ENCODE peak calls at places on chromosomes 5 and 9, in four cellular contexts. X, J, D and G are unnamed samples. For H3K4me1, the result is how much of the 10 kb centered on the place peaks cover.

GRCh38 chr5:110268283-110268682 is 458.2 kb downstream of the TMEM232 start:
- DNase-seq in X (no peak), J (no peak), D (no peak), G (no peak)

GRCh38 chr5:38338455-38338854 is 80.1 kb downstream of the EGFLAM start:
- DNase-seq in X (no peak), J (no peak), D (peak), G (no peak)

GRCh38 chr9:18936094-18936871 is 96.7 kb downstream of the SAXO1 start:
- DNase-seq in X (no peak), J (no peak), D (no peak), G (no peak)

GRCh38 chr9:77735515-77735914 is 87.4 kb upstream of the GNA14 start:
- DNase-seq in X (no peak), J (no peak), D (no peak), G (no peak)

GRCh38 chr5:56669534-56670483 is 145.5 kb upstream of the MAP3K1 start:
- DNase-seq in X (peak), J (no peak), D (peak), G (peak)

GRCh38 chr9:136746621-136747020 is 1.7 kb downstream of the LCN6 start:
- DNase-seq in X (no peak), J (no peak), D (no peak), G (peak)

GRCh38 chr9:89476546-89476945 is 21.4 kb downstream of the SEMA4D start:
- DNase-seq in X (no peak), J (no peak), D (no peak), G (no peak)

GRCh38 chr5:147690595-147690994 is 91.9 kb downstream of the JAKMIP2 start:
- DNase-seq in X (peak), J (no peak), D (peak), G (no peak)

GRCh38 chr5:103510851-103511553 is 51.6 kb downstream of the NUDT12 start:
- DNase-seq in X (no peak), J (no peak), D (peak), G (no peak)

GRCh38 chr5:96963267-96963666 is 27.4 kb downstream of the LNPEP start:
- DNase-seq in X (peak), J (no peak), D (peak), G (peak)

GRCh38 chr5:93794954-93795353 is 53.6 kb upstream of the POU5F2 start:
- DNase-seq in X (no peak), J (no peak), D (peak), G (peak)

GRCh38 chr5:159120446-159120845 is 20.7 kb upstream of the EBF1 start:
- DNase-seq in X (no peak), J (no peak), D (no peak), G (no peak)

GRCh38 chr9:131627846-131628820 is 82.8 kb downstream of the PRRT1B start:
- DNase-seq in X (peak), J (peak), D (no peak), G (peak)

GRCh38 chr5:111512026-111512405 is 319 bp downstream of the STARD4 start:
- DNase-seq in X (no peak), J (no peak), D (peak), G (no peak)

DNA sequence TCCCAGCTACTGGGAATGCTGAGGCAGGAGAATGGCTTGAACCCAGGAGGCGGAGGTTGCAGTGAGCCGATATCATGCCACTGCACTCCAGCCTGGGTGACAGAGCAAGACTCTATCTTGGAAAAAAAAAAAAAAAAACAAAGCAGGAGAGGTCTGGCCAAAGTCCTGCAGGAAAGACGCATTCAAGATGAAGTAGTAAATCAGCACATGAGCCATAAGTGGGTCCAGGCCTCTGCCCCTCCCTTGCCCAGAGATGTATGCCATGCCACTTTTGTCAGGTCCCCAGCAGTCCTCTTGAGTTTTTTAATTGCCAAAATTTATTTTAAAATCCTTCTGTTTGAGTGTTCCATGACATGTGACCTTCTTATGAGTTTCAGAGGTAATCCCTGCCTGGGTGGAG is 8.5 kb upstream of the PHF19 start:
- DNase-seq in X (no peak), J (no peak), D (no peak), G (no peak)
- H3K27ac ChIP-seq in X (no peak), J (no peak), D (peak), G (no peak)

GRCh38 chr9:133113928-133114351 is 7.1 kb downstream of the RALGDS start:
- DNase-seq in X (no peak), J (peak), D (peak), G (peak)
- H3K4me1 ChIP-seq in X (half or more), J (half or more), D (under half), G (under half)

GRCh38 chr9:22228542-22228941 is 218.1 kb upstream of the DMRTA1 start:
- DNase-seq in X (no peak), J (no peak), D (no peak), G (no peak)
- TF ChIP-seq CTCF in X (no peak), J (peak), D (peak), G (no peak)

DNA sequence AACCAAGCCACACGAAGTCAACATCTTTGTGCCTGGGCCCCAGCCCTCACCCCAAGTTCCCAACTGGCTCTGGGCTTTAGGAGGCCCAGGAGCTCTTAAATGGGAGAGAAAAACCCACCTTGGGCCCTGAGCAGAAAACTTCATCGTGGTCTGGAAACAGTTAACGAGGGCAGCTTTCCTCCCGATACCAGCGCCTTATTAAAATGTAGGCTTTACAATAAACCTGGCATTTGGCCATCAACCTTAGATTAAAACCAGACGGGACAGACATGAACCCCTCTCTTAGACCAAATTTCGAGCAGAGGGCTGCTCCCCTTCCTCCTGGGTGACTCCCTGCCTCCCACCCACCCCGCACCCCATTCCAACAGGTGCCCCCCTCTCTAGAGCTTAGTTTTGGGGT is 39.4 kb downstream of the PRRX2 start:
- DNase-seq in X (no peak), J (no peak), D (peak), G (no peak)
- H3K27ac ChIP-seq in X (no peak), J (no peak), D (peak), G (no peak)

GRCh38 chr5:132274050-132274869 is 16.8 kb downstream of the PDLIM4 start:
- DNase-seq in X (no peak), J (no peak), D (no peak), G (peak)

GRCh38 chr5:132271251-132272246 is 14.1 kb downstream of the PDLIM4 start:
- DNase-seq in X (no peak), J (no peak), D (no peak), G (peak)

GRCh38 chr5:132275367-132276220 is 18.1 kb downstream of the PDLIM4 start:
- DNase-seq in X (no peak), J (no peak), D (no peak), G (no peak)

GRCh38 chr5:132272341-132273210 is 15.1 kb downstream of the PDLIM4 start:
- DNase-seq in X (peak), J (no peak), D (peak), G (peak)

DNA sequence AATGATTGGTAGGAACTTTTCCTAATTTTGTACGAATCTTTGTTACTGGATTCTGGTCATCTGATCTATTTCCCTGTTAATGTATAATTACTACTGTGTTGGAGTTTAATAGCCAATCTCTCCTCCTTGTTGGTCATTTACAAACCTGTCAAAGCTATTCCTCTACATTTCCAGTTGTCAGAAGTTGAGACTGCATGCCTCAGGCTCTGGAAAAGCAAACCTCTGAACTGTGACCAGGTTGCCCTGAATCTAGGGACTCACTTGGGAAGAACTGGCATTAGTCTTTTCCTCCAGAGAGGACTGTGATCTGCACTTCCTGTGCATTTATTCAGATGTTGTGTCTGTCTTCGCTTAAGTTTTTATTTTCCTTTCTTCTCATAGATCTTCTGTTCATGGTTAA is 16.1 kb downstream of the PDLIM4 start:
- DNase-seq in X (no peak), J (no peak), D (no peak), G (no peak)
- H3K4me1 ChIP-seq in X (under half), J (under half), D (under half), G (under half)

DNA sequence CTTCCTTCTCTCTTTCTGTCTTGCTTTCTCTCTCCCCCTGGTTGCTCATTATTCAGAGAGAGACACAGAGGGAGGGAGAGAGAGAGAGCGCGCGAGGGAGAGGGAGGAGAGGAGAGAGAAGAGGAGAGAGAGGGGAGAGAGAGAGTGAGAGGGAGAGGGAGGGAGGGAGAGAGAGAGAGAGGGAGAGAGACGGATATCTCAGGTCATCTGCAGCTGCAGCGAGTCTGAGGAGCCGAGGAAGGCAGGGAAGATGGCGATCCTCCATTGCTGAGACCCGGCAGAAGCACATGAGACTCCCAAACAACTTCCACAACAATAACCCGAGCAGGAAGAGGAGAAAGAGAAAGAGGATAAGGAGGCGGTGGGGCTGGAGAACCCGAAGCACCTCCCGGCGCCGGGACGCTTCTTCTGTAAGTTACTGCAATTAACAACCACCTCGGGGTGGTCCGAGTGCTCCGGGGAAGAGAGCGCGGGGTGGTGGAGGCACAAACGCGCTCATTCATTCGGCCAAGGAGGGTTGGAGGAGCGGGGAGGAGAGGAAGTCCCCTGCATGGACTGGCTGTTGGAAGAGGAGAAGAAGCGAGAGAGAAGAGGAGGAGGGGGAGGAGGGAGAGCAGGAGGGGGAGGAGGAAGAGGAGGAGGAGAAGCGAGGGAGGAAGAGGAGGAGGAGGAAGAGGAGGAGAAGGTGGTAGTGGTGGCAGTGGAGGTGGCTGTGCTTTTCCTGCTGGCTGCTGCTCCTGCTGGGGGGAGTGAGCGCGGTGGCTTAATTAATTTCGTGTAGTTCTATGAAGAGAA is at the start of gene ZNF462:
- DNase-seq in X (peak), J (no peak), D (peak), G (peak)
- TF ChIP-seq CTCF in X (no peak), J (no peak), D (no peak), G (peak)

DNA sequence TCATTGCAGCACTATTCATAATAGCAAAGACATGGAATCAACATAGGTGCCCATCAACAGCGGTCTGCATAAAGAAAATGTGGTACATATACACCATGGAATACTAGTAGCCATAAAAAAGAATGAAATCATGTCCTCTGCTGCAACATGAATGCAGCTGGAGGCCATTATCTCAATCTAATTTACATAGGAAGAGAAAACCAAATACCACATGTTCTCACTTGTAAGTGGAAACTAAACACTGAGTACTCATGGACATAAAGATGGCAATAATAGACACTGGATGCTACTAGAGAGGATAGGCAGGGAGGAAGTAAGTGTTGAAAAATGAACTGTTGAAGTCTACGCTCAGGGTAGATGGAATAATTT is 203.9 kb upstream of the CDH9 start:
- DNase-seq in X (no peak), J (no peak), D (no peak), G (no peak)
- H3K27ac ChIP-seq in X (no peak), J (no peak), D (peak), G (no peak)